ENCODE peak calls at places on chromosomes 16 and 17, in five cellular contexts. W is endodermal cell, X is heart right ventricle, J is MCF 10A, V is neural progenitor cell. T is an unnamed sample.

GRCh38 chr16:86484240-86484639 is 26.1 kb upstream of the FOXF1 start:
- DNase-seq in W (no peak), X (no peak), J (no peak), V (no peak), T (no peak)

GRCh38 chr17:45103269-45103795 is 29.0 kb downstream of the PLCD3 start:
- DNase-seq in W (peak), X (peak), J (no peak), V (no peak), T (no peak)

GRCh38 chr17:7922499-7923289 is 6.6 kb upstream of the RNF227 start:
- DNase-seq in W (peak), X (peak), J (no peak), V (peak), T (no peak)

GRCh38 chr16:5367960-5368359 is 270.4 kb upstream of the EEF2KMT start:
- DNase-seq in W (no peak), X (no peak), J (no peak), V (no peak), T (no peak)

GRCh38 chr17:7336240-7337175 is at the start of gene ACAP1:
- DNase-seq in W (peak), X (no peak), J (no peak), V (no peak), T (no peak)

GRCh38 chr16:87601322-87602004 is 845 bp upstream of the JPH3 start:
- DNase-seq in W (peak), X (no peak), J (no peak), V (peak), T (no peak)

GRCh38 chr17:7308625-7309433 is 1.4 kb downstream of the EIF5A start:
- DNase-seq in W (peak), X (no peak), J (peak), V (peak), T (no peak)

GRCh38 chr16:72203401-72203800 is 31.4 kb upstream of the PMFBP1 start:
- DNase-seq in W (no peak), X (no peak), J (peak), V (no peak), T (no peak)

GRCh38 chr17:40366076-40366860 is 1.7 kb upstream of the GJD3 start:
- DNase-seq in W (no peak), X (no peak), J (no peak), V (no peak), T (no peak)

GRCh38 chr17:35214192-35214591 is 20.0 kb upstream of the SLC35G3 start:
- DNase-seq in W (no peak), X (no peak), J (no peak), V (no peak), T (no peak)

GRCh38 chr16:12362482-12363458 is 386.2 kb downstream of the SNX29 start:
- DNase-seq in W (no peak), X (peak), J (no peak), V (no peak), T (no peak)

GRCh38 chr16:13325396-13325795 is 424.0 kb downstream of the SHISA9 start:
- DNase-seq in W (no peak), X (no peak), J (no peak), V (no peak), T (no peak)

GRCh38 chr17:37045271-37045946 is 96.7 kb downstream of the AATF start:
- DNase-seq in W (peak), X (no peak), J (no peak), V (peak), T (no peak)

GRCh38 chr17:12133183-12133582 is 112.5 kb downstream of the MAP2K4 start:
- DNase-seq in W (no peak), X (no peak), J (no peak), V (no peak), T (no peak)

DNA sequence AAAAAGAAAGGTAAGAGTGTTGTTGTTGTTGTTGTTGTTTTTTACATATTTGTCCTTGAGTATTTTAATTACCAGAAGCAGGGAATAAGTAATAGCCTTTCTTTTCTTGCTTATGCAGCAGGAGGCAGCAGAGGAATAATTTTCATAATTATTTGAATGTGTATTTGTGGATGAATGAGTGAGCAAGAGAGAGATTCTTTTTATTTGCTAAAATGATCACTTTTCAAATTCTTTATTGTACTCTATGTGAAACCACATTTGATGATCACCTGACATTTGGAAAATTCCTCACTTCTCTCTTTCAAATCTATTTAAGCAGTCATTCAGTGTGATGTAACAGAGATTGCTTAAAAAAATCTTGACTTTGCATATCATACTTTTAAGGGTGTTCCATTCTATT is 223.6 kb downstream of the BCAS3 start:
- DNase-seq in W (no peak), X (no peak), J (peak), V (no peak), T (no peak)
- TF ChIP-seq CTCF in W (no peak), X (peak), J (peak), V (no peak), T (peak)

DNA sequence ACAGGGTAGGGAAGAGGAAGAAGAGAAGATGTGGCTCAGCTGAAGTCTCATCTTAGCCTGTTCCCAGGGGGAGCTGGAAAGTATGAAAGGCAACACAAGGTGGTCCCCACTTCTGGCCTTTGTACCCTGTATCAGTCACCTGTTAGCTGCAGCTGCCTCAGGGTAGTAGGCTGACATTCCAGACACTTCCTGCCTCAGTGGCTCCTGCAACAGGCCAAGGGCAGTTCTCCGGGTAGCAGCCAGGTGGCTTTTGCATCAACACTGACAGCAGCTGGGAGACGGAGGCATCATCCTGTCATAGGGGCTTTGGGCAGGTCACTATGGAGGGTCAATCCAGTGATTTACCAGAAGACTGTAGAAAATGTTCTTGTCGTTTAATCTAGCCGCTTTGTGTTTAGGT is 124.0 kb downstream of the RGS9 start:
- DNase-seq in W (peak), X (no peak), J (no peak), V (no peak), T (peak)
- TF ChIP-seq CTCF in W (peak), X (no peak), J (no peak), V (peak), T (no peak)

GRCh38 chr17:51000835-51001638 is 119.6 kb downstream of the SPAG9 start:
- DNase-seq in W (no peak), X (no peak), J (peak), V (peak), T (no peak)
- TF ChIP-seq CTCF in W (peak), X (peak), J (peak), V (peak), T (peak)

GRCh38 chr16:57723170-57723569 is 12.4 kb upstream of the KATNB1 start:
- DNase-seq in W (peak), X (no peak), J (peak), V (peak), T (no peak)
- TF ChIP-seq CTCF in W (peak), X (peak), J (no peak), V (peak), T (peak)

DNA sequence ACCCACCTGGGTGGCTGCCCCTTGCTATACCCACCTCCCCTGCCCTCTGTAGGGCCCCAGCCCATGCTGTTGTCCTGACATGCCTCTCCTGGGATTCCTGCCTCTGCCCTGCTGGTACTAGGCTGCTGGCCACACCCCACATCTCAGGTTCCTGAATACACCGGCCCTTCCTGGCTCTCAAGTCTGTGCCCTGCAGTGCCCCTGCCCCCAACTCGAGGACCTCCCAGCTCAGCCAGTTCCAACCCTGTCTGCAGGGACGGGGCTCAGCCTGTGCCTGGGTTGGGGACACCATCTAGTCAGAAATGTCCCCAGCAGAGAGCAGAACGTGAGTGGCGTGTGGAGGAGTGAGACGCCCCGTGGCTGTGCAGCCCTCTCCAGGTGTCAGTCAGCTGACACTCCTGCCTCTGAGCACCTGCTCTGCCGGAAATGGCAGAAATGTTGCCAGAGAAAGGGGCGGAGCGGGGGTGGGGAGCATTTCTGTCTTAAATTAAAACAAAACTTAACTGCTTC is 28.7 kb downstream of the ACSF3 start:
- DNase-seq in W (no peak), X (peak), J (no peak), V (no peak), T (no peak)
- TF ChIP-seq CTCF in W (no peak), X (no peak), J (no peak), V (no peak), T (no peak)

DNA sequence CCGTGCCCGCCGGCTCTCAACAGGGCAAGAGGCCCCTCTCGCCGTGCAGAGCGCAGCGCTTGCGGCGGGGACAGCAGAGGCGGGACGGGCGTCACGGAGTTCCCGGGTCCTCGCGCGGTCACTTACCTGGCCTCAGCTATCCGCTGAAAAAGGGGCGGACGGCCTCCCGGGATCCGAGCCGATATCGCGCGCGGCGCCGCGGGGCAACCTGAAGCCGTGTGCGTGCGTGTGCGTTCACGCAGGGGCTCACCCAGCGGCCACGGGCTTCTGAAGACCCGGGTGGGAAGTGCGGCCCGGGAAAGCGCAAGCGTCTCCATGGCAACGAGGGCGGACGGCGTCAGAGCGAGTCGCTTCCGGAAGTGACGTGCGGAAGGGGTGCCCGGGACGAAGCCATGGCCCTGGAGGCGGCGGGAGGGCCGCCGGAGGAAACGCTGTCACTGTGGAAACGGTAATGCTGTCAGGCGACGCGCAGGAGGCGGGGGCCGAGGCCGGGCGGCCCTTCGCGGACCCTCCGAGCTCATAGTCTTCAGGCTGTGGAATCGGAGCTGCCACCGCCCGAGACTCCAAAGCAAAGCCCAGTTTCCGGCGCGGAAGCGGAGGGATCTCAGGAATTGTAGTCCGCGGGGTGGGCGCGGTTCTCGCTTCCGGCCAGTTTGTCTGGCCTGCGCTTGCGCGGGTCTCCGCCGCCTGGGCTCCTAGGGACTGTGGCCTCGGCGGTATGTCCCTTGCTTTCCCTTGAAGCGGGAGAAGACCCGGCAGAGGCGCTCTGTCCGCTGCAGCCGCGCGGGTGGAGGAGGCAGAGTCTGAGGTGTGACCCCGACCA is at the start of gene ENDOV:
- DNase-seq in W (peak), X (peak), J (peak), V (peak), T (peak)
- TF ChIP-seq CTCF in W (no peak), X (no peak), J (no peak), V (no peak), T (no peak)

DNA sequence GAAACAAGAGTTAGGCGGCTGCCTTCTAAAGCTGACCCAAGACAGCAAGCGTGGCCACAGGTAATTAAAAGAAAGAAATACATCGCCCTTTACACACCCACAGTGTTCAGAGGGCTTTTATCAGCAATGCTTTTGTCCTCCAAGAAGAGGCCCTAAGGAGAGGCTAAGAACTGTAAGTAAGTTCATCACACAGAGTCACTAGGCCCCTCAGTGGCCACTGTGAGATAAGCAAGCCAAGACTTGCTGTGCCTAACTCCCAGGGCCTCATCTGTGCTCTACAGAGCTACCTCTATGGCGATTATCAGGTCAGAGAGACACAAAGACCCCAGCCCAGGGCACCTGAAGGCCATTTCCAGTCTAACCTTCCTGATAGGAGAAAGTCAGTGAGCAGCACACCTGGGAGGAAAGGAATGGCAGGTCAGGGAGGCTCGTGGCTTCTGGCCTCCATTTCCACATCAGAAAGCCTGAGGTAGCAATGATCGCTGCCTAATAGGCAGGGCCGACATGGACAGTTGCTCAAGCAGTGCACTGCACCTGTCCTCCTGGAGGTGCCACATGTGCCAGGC is 545.2 kb upstream of the CDH11 start:
- DNase-seq in W (peak), X (no peak), J (peak), V (peak), T (peak)
- TF ChIP-seq CTCF in W (peak), X (no peak), J (no peak), V (peak), T (peak)

GRCh38 chr17:58005728-58006562 is 1.1 kb downstream of the SRSF1 start:
- DNase-seq in W (no peak), X (no peak), J (no peak), V (no peak), T (no peak)

GRCh38 chr17:58006924-58007780 is at the start of gene SRSF1:
- DNase-seq in W (peak), X (peak), J (peak), V (peak), T (peak)

GRCh38 chr17:58006563-58006923 is 503 bp downstream of the SRSF1 start:
- DNase-seq in W (peak), X (peak), J (peak), V (peak), T (peak)

GRCh38 chr17:58004060-58004459 is 3.0 kb downstream of the SRSF1 start:
- DNase-seq in W (no peak), X (no peak), J (no peak), V (no peak), T (no peak)

GRCh38 chr17:58005031-58005727 is 1.9 kb downstream of the SRSF1 start:
- DNase-seq in W (no peak), X (no peak), J (peak), V (no peak), T (no peak)
- TF ChIP-seq CTCF in W (no peak), X (no peak), J (no peak), V (no peak), T (no peak)